ENCODE peak calls at places on chromosome X, in six cellular contexts. One of them, this sample, is unnamed.
A peak's percentile ranks its signal among the peaks of the same experiment; 100 is the strongest.

GRCh38 chrX:115344885-115345653 is 55.6 kb downstream of the LUZP4 start:
- DNase-seq in natural killer cell: no peak
- DNase-seq in esophagus squamous epithelium: peak; percentile 2
- DNase-seq in A673: peak; percentile 94
- DNase-seq in A549: peak; percentile 91
- DNase-seq in fibroblast of villous mesenchyme: peak; percentile 95
- DNase-seq in this sample: peak; percentile 97

GRCh38 chrX:49209434-49210251 is 9.7 kb upstream of the SYP start:
- DNase-seq in natural killer cell: no peak
- DNase-seq in fibroblast of villous mesenchyme: peak; percentile 0
- DNase-seq in A549: no peak
- DNase-seq in A673: no peak
- DNase-seq in esophagus squamous epithelium: no peak
- DNase-seq in this sample: no peak

GRCh38 chrX:70439016-70439415 is 5.6 kb upstream of the DLG3 start:
- DNase-seq in fibroblast of villous mesenchyme: no peak
- DNase-seq in A673: no peak
- DNase-seq in esophagus squamous epithelium: no peak
- DNase-seq in A549: no peak
- DNase-seq in natural killer cell: no peak
- DNase-seq in this sample: peak; percentile 15

GRCh38 chrX:44025611-44026010 is 52.4 kb upstream of the NDP start:
- DNase-seq in natural killer cell: no peak
- DNase-seq in A673: peak; percentile 5
- DNase-seq in esophagus squamous epithelium: no peak
- DNase-seq in A549: peak; percentile 4
- DNase-seq in fibroblast of villous mesenchyme: peak; percentile 25
- DNase-seq in this sample: peak; percentile 51

GRCh38 chrX:16882188-16882587 is 12.0 kb upstream of the RBBP7 start:
- DNase-seq in natural killer cell: peak; percentile 16
- DNase-seq in A673: peak; percentile 24
- DNase-seq in A549: peak; percentile 21
- DNase-seq in fibroblast of villous mesenchyme: peak; percentile 26
- DNase-seq in esophagus squamous epithelium: no peak
- DNase-seq in this sample: peak; percentile 41

GRCh38 chrX:100447563-100448397 is 37.7 kb upstream of the PCDH19 start:
- DNase-seq in A673: peak; percentile 39
- DNase-seq in natural killer cell: no peak
- DNase-seq in fibroblast of villous mesenchyme: peak; percentile 14
- DNase-seq in A549: peak; percentile 33
- DNase-seq in esophagus squamous epithelium: no peak
- DNase-seq in this sample: peak; percentile 36

GRCh38 chrX:68443155-68443868 is 10.0 kb upstream of the OPHN1 start:
- DNase-seq in A549: no peak
- DNase-seq in fibroblast of villous mesenchyme: no peak
- DNase-seq in natural killer cell: no peak
- DNase-seq in A673: peak; percentile 24
- DNase-seq in esophagus squamous epithelium: no peak
- DNase-seq in this sample: peak; percentile 45

GRCh38 chrX:84717344-84717743 is 215.1 kb upstream of the HDX start:
- DNase-seq in esophagus squamous epithelium: no peak
- DNase-seq in A673: no peak
- DNase-seq in natural killer cell: no peak
- DNase-seq in fibroblast of villous mesenchyme: no peak
- DNase-seq in A549: no peak
- DNase-seq in this sample: no peak

GRCh38 chrX:71514367-71515038 is 18.4 kb upstream of the OGT start:
- DNase-seq in A673: peak; percentile 25
- DNase-seq in natural killer cell: no peak
- DNase-seq in A549: no peak
- DNase-seq in esophagus squamous epithelium: no peak
- DNase-seq in fibroblast of villous mesenchyme: no peak
- DNase-seq in this sample: no peak

GRCh38 chrX:133307637-133308485 is 89.7 kb upstream of the TFDP3 start:
- DNase-seq in esophagus squamous epithelium: no peak
- DNase-seq in natural killer cell: no peak
- DNase-seq in fibroblast of villous mesenchyme: no peak
- DNase-seq in A673: no peak
- DNase-seq in A549: no peak
- DNase-seq in this sample: no peak

GRCh38 chrX:129980540-129981206 is 1.8 kb upstream of the BCORL1 start:
- DNase-seq in esophagus squamous epithelium: no peak
- DNase-seq in fibroblast of villous mesenchyme: peak; percentile 27
- DNase-seq in A673: no peak
- DNase-seq in A549: peak; percentile 44
- DNase-seq in natural killer cell: peak; percentile 17
- DNase-seq in this sample: no peak

GRCh38 chrX:44223150-44223549 is 120.3 kb downstream of the EFHC2 start:
- DNase-seq in fibroblast of villous mesenchyme: peak; percentile 21
- DNase-seq in esophagus squamous epithelium: no peak
- DNase-seq in natural killer cell: no peak
- DNase-seq in A549: no peak
- DNase-seq in A673: no peak
- DNase-seq in this sample: peak; percentile 34

GRCh38 chrX:154761977-154762528 is 611 bp upstream of the DKC1 start:
- DNase-seq in fibroblast of villous mesenchyme: no peak
- DNase-seq in esophagus squamous epithelium: no peak
- DNase-seq in A673: no peak
- DNase-seq in natural killer cell: no peak
- DNase-seq in A549: no peak
- DNase-seq in this sample: no peak

GRCh38 chrX:149830192-149830873 is 48.6 kb downstream of the MAGEA9 start:
- DNase-seq in natural killer cell: peak; percentile 38
- DNase-seq in A673: peak; percentile 3
- DNase-seq in A549: no peak
- DNase-seq in esophagus squamous epithelium: no peak
- DNase-seq in fibroblast of villous mesenchyme: peak; percentile 1
- DNase-seq in this sample: peak; percentile 16

GRCh38 chrX:149903889-149904748 is 23.1 kb downstream of the MAGEA8 start:
- DNase-seq in natural killer cell: no peak
- DNase-seq in A549: peak; percentile 4
- DNase-seq in esophagus squamous epithelium: no peak
- DNase-seq in fibroblast of villous mesenchyme: peak; percentile 21
- DNase-seq in A673: peak; percentile 18
- DNase-seq in this sample: peak; percentile 11

GRCh38 chrX:12440245-12440644 is 302.0 kb downstream of the FRMPD4 start:
- DNase-seq in natural killer cell: no peak
- DNase-seq in A549: no peak
- DNase-seq in fibroblast of villous mesenchyme: no peak
- DNase-seq in esophagus squamous epithelium: no peak
- DNase-seq in A673: no peak
- DNase-seq in this sample: no peak

GRCh38 chrX:154368630-154369452 is 5.6 kb downstream of the FLNA start:
- DNase-seq in A549: peak; percentile 87
- DNase-seq in natural killer cell: peak; percentile 90
- DNase-seq in esophagus squamous epithelium: peak; percentile 51
- DNase-seq in fibroblast of villous mesenchyme: peak; percentile 94
- DNase-seq in A673: peak; percentile 77
- DNase-seq in this sample: peak; percentile 93

GRCh38 chrX:21586001-21586400 is 72.1 kb downstream of the KLHL34 start:
- DNase-seq in fibroblast of villous mesenchyme: no peak
- DNase-seq in A549: no peak
- DNase-seq in esophagus squamous epithelium: no peak
- DNase-seq in natural killer cell: no peak
- DNase-seq in A673: no peak
- DNase-seq in this sample: no peak

GRCh38 chrX:20361890-20362262 is 95.2 kb upstream of the RPS6KA3 start:
- DNase-seq in A673: peak; percentile 26
- DNase-seq in natural killer cell: no peak
- DNase-seq in esophagus squamous epithelium: no peak
- DNase-seq in fibroblast of villous mesenchyme: peak; percentile 84
- DNase-seq in A549: peak; percentile 91
- DNase-seq in this sample: peak; percentile 59

GRCh38 chrX:21974011-21974385 is 33.5 kb downstream of the SMS start:
- DNase-seq in fibroblast of villous mesenchyme: no peak
- DNase-seq in natural killer cell: no peak
- DNase-seq in A673: no peak
- DNase-seq in esophagus squamous epithelium: no peak
- DNase-seq in A549: no peak
- DNase-seq in this sample: no peak

GRCh38 chrX:68238568-68238967 is 194.7 kb downstream of the OPHN1 start:
- DNase-seq in fibroblast of villous mesenchyme: no peak
- DNase-seq in A549: peak; percentile 19
- DNase-seq in A673: peak; percentile 19
- DNase-seq in esophagus squamous epithelium: no peak
- DNase-seq in natural killer cell: peak; percentile 14
- DNase-seq in this sample: no peak

GRCh38 chrX:46686003-46686645 is 72.8 kb downstream of the SLC9A7 start:
- DNase-seq in A673: peak; percentile 69
- DNase-seq in fibroblast of villous mesenchyme: peak; percentile 48
- DNase-seq in natural killer cell: no peak
- DNase-seq in A549: peak; percentile 35
- DNase-seq in esophagus squamous epithelium: no peak
- DNase-seq in this sample: peak; percentile 63

DNA sequence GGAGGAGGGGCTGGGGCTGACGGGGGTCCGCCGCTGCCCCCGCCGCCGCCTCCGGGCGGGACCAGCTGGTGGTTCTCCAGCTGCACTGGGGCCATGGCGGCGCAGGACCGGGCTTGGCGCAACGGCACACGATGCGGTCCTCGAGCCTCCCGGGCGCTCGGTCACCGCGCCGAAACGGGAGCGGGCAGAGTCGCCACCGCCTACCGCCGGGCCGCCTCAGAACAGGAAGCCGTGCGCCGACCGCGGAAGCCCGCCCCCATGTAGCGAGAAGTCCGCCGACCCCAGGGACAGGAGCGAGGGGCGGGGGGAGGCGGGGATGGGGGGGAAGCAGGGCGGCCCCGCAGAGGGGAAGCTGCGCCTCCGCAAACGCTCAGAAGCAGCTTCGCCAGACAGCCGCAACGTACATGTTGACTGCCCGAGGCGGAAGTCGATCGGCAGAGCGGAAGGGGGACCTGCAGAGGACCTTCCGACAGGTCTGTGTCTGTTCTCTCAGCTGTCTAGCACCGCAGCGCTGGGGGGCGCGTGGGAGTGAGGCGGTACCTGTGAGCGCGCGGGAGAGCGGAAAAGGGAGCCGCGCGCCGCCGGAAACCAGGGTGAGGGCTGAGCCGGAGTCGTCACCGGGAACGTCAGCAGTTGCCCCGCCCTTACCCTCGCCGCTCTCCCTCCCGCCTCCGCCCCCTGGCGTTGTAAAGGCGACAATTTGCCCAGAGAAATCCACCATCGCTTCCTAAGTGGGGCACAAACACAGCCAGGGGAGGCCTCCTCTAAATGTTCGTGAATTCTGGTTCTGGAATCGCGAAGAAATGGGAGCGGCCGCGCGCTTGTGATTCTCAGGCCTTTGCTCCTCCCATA is at the start of gene MED14:
- DNase-seq in fibroblast of villous mesenchyme: peak; percentile 88
- DNase-seq in natural killer cell: peak; percentile 80
- DNase-seq in A673: peak; percentile 93
- DNase-seq in esophagus squamous epithelium: peak; percentile 76
- DNase-seq in A549: peak; percentile 94
- DNase-seq in this sample: peak; percentile 87
- TF ChIP-seq CTCF in fibroblast of villous mesenchyme: peak; percentile 60
- TF ChIP-seq CTCF in natural killer cell: peak; percentile 31
- TF ChIP-seq CTCF in A673: peak; percentile 54
- TF ChIP-seq CTCF in esophagus squamous epithelium: peak; percentile 48
- TF ChIP-seq CTCF in A549: peak; percentile 24
- TF ChIP-seq CTCF in this sample: peak; percentile 37

DNA sequence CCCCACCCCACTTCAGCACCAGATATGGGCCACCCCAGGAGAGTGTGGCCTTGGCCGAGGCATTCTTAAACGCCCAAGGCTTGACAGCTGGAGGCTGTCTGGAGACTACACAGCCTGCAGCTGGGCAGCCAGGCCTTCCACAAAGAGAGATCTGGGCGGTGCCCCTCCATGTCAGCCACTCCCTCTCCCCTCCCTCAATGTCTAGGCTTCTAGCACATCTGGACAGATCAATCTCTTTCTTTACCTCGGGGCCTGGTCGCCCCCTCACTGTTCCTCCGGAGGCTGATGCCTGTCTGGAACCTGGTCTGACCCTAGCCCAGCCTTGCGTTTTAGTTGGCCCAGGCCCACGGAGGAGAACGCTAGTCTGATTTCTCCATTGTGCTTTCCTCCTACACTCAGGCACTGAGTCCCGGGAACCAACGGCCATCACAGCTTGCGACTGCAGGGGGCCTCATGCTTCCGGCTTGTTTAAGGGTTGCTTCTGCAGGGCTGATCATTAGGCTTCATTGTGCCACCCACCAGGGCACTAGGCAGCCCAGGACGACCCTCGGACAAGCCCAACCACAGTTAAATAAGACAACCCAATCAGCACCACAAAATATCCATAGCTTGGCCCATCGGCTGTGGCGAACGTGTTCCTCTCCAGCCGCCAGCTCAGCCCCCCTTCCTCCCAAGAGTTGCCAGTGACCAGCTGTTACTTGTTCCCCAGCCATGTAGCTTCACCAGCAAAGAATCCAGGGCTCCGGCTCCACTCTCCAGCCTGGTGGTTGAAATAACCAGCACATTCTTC is 200.6 kb downstream of the BCOR start:
- DNase-seq in A673: peak; percentile 60
- DNase-seq in esophagus squamous epithelium: no peak
- DNase-seq in fibroblast of villous mesenchyme: peak; percentile 63
- DNase-seq in A549: peak; percentile 38
- DNase-seq in natural killer cell: no peak
- DNase-seq in this sample: peak; percentile 69
- TF ChIP-seq CTCF in A673: peak; percentile 30
- TF ChIP-seq CTCF in esophagus squamous epithelium: no peak
- TF ChIP-seq CTCF in fibroblast of villous mesenchyme: no peak
- TF ChIP-seq CTCF in A549: no peak
- TF ChIP-seq CTCF in natural killer cell: no peak
- TF ChIP-seq CTCF in this sample: no peak

DNA sequence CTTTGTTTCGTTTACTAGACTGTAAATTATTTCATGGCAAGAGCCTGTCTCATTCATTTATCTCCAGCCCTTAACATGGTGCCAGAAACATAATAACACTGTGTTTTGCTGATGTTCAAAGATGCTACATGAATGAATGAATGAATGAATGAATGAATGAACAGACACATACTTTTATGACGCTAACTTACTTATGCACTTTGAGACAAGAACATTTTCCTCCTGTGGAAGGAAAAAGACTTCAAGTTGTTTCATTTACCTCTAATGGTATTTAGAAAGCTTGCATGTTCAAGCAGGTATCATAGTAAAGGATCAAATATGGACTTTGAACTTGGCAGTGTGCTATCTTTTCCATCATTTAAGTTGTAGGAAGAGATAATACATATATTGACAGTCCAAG is 131.6 kb downstream of the GLRA2 start:
- DNase-seq in fibroblast of villous mesenchyme: no peak
- DNase-seq in natural killer cell: no peak
- DNase-seq in A673: no peak
- DNase-seq in esophagus squamous epithelium: no peak
- DNase-seq in A549: no peak
- DNase-seq in this sample: no peak
- TF ChIP-seq CTCF in fibroblast of villous mesenchyme: no peak
- TF ChIP-seq CTCF in natural killer cell: no peak
- TF ChIP-seq CTCF in A673: no peak
- TF ChIP-seq CTCF in esophagus squamous epithelium: no peak
- TF ChIP-seq CTCF in A549: no peak
- TF ChIP-seq CTCF in this sample: no peak

DNA sequence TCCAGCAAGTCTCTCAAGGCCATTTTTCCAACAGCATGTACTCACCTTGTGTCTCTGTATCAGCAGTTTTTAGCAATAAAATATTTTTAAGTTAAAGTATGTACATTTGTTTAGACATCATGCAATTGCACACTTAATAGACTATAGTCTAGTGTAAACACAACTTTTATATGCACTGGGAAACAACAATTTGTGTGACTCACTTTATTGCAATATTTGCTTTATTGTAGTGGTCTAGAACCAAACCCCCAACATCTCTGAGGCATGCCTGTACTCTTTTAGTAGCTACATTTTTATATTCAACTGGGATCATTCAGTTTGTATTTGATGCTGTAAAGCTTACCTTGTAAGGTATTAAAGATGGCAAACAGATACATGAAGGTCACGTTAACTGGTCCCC is 14.7 kb upstream of the PHKA2 start:
- DNase-seq in fibroblast of villous mesenchyme: no peak
- DNase-seq in natural killer cell: no peak
- DNase-seq in A673: no peak
- DNase-seq in esophagus squamous epithelium: no peak
- DNase-seq in A549: no peak
- DNase-seq in this sample: no peak
- TF ChIP-seq CTCF in fibroblast of villous mesenchyme: no peak
- TF ChIP-seq CTCF in natural killer cell: no peak
- TF ChIP-seq CTCF in A673: no peak
- TF ChIP-seq CTCF in esophagus squamous epithelium: no peak
- TF ChIP-seq CTCF in A549: no peak
- TF ChIP-seq CTCF in this sample: no peak